ENCODE peak calls at places on chromosomes 13 and 19, in nine cellular contexts. G is cardiac fibroblast; A is endothelial cell of umbilical vein; B is stimulated activated CD8-positive, alpha-beta memory T cell treated with anti-CD3 and anti-CD28 coated beads, Interleukin-2, amount 100 ng/mL, for 1 hour; H is activated T-helper 1 cell treated with anti-CD3 and anti-CD28 coated beads, Interleukin-2, amount 50 U/mL, for 16 hours; E is GOT3; V is nephron progenitor cell; Z is CD8-positive, alpha-beta T cell; F is stimulated activated CD4-positive, alpha-beta T cell treated with anti-CD3 and anti-CD28 coated beads, TNF-alpha, amount 100 ng/mL, for 4 hours. S is an unnamed sample.

GRCh38 chr13:106376411-106377112 is 158.9 kb downstream of the EFNB2 start:
- DNase-seq in E (no peak), Z (no peak), B (no peak), F (no peak), V (no peak), A (peak; percentile 95), H (no peak), G (peak; percentile 79), S (no peak)

GRCh38 chr19:47660435-47660832 is 51.5 kb downstream of the BICRA start:
- DNase-seq in A (no peak), F (no peak), B (no peak), E (no peak), H (no peak), G (no peak), Z (no peak), V (no peak), S (no peak)

GRCh38 chr19:49677901-49678674 is 1.0 kb downstream of the PRMT1 start:
- DNase-seq in H (peak; percentile 66), G (peak; percentile 57), E (peak; percentile 40), Z (peak; percentile 62), A (peak; percentile 77), V (peak; percentile 94), F (peak; percentile 70), B (peak; percentile 43), S (peak; percentile 91)

GRCh38 chr13:74869846-74870245 is 612.1 kb downstream of the TBC1D4 start:
- DNase-seq in H (no peak), V (no peak), E (no peak), B (no peak), A (peak; percentile 82), Z (no peak), F (no peak), G (peak; percentile 61), S (no peak)

GRCh38 chr19:46435009-46435408 is 6.3 kb upstream of the PNMA8C start:
- DNase-seq in F (no peak), Z (no peak), B (no peak), E (no peak), V (no peak), H (no peak), A (no peak), G (no peak), S (no peak)

GRCh38 chr13:30829145-30829544 is 76.9 kb upstream of the MEDAG start:
- DNase-seq in G (peak; percentile 49), Z (no peak), F (no peak), A (peak; percentile 31), B (no peak), V (no peak), H (no peak), E (no peak), S (no peak)

GRCh38 chr13:111467111-111467890 is 146.9 kb downstream of the TEX29 start:
- DNase-seq in G (no peak), B (no peak), V (no peak), E (no peak), A (no peak), Z (no peak), H (no peak), F (no peak), S (no peak)

GRCh38 chr19:44367024-44367423 is 10.5 kb upstream of the ZNF112 start:
- DNase-seq in A (peak; percentile 7), H (no peak), F (no peak), Z (no peak), E (no peak), B (no peak), V (no peak), G (peak; percentile 32), S (no peak)

GRCh38 chr19:17346109-17346671 is 8.8 kb downstream of the GTPBP3 start:
- DNase-seq in V (peak; percentile 89), F (peak; percentile 55), A (peak; percentile 62), H (peak; percentile 68), B (peak; percentile 62), E (peak; percentile 14), G (peak; percentile 72), Z (peak; percentile 57), S (peak; percentile 93)

GRCh38 chr19:58181902-58182576 is 822 bp upstream of the ZNF274 start:
- DNase-seq in H (peak; percentile 9), F (peak; percentile 49), A (peak; percentile 30), B (peak; percentile 21), Z (peak; percentile 31), V (peak; percentile 30), G (peak; percentile 44), E (no peak), S (peak; percentile 81)

GRCh38 chr19:32233091-32233490 is 112.3 kb upstream of the ZNF507 start:
- DNase-seq in A (no peak), V (no peak), Z (no peak), F (no peak), E (no peak), G (no peak), B (no peak), H (no peak), S (peak; percentile 54)

GRCh38 chr19:33404916-33405315 is 31.4 kb downstream of the CEBPG start:
- DNase-seq in Z (no peak), B (no peak), A (no peak), F (no peak), V (no peak), H (no peak), G (no peak), E (no peak), S (peak; percentile 7)

GRCh38 chr19:50300814-50301606 is 28.2 kb downstream of the KCNC3 start:
- DNase-seq in B (no peak), G (peak; percentile 62), Z (no peak), F (no peak), A (peak; percentile 91), E (no peak), V (no peak), H (no peak), S (no peak)

GRCh38 chr13:110714798-110715394 is 1.4 kb downstream of the ING1 start:
- DNase-seq in H (peak; percentile 27), Z (peak; percentile 21), G (peak; percentile 63), B (peak; percentile 30), A (no peak), F (peak; percentile 28), V (peak; percentile 63), E (no peak), S (peak; percentile 93)

GRCh38 chr19:2289714-2290435 is 7.9 kb upstream of the PEAK3 start:
- DNase-seq in V (peak; percentile 40), F (no peak), H (no peak), E (no peak), Z (no peak), B (no peak), A (no peak), G (no peak), S (peak; percentile 94)

GRCh38 chr13:47853236-47853635 is 147.8 kb downstream of the SUCLA2 start:
- DNase-seq in A (no peak), G (no peak), H (no peak), E (no peak), B (no peak), F (no peak), V (no peak), Z (no peak), S (no peak)

GRCh38 chr13:44329909-44330545 is 43.6 kb upstream of the SERP2 start:
- DNase-seq in H (no peak), G (no peak), Z (no peak), E (no peak), A (no peak), F (no peak), V (no peak), B (no peak), S (no peak)

GRCh38 chr19:5803752-5804515 is 933 bp upstream of the NRTN start:
- DNase-seq in V (peak; percentile 99), B (peak; percentile 76), G (peak; percentile 90), F (peak; percentile 83), E (peak; percentile 65), Z (peak; percentile 83), A (peak; percentile 89), H (peak; percentile 93), S (peak; percentile 95)

GRCh38 chr19:48596679-48597465 is 9.7 kb upstream of the SPACA4 start:
- DNase-seq in H (no peak), Z (no peak), F (no peak), G (no peak), A (no peak), B (no peak), E (no peak), V (no peak), S (no peak)

S was measured in spleen.